ENCODE peak calls at places on chromosomes 12 and 14, in four cellular contexts. C is right cardiac atrium; Y is SK-N-SH; I is CD4-positive, CD25-positive, alpha-beta regulatory T cell. O is an unnamed sample.

GRCh38 chr14:49497725-49498348 is 88.3 kb downstream of the RPS29 start:
- DNase-seq in C (no peak), Y (peak; percentile 52), I (peak; percentile 48), O (no peak)

GRCh38 chr12:49413796-49414195 is 46.5 kb downstream of the SPATS2 start:
- DNase-seq in C (no peak), Y (no peak), I (no peak), O (no peak)

GRCh38 chr12:25767613-25768012 is 190.9 kb upstream of the RASSF8 start:
- DNase-seq in C (no peak), Y (no peak), I (no peak), O (no peak)

GRCh38 chr14:53180272-53181221 is 27.4 kb upstream of the DDHD1 start:
- DNase-seq in C (no peak), Y (no peak), I (peak; percentile 18), O (peak; percentile 88)

GRCh38 chr12:30796508-30796780 is 41.7 kb upstream of the CAPRIN2 start:
- DNase-seq in C (peak; percentile 61), Y (no peak), I (no peak), O (no peak)

GRCh38 chr12:10557766-10558165 is 52.1 kb downstream of the EIF2S3B start:
- DNase-seq in C (no peak), Y (no peak), I (no peak), O (peak; percentile 69)

GRCh38 chr12:127781336-127781735 is 485.6 kb upstream of the TMEM132C start:
- DNase-seq in C (no peak), Y (no peak), I (no peak), O (no peak)

GRCh38 chr14:22791302-22791701 is 23.9 kb downstream of the SLC7A7 start:
- DNase-seq in C (no peak), Y (no peak), I (no peak), O (no peak)

GRCh38 chr14:55126932-55127490 is 2.0 kb upstream of the LGALS3 start:
- DNase-seq in C (no peak), Y (no peak), I (no peak), O (no peak)

GRCh38 chr12:100675432-100675831 is 101.9 kb downstream of the GAS2L3 start:
- DNase-seq in C (peak; percentile 62), Y (peak; percentile 40), I (no peak), O (no peak)

GRCh38 chr12:70756118-70756517 is 118.9 kb upstream of the PTPRB start:
- DNase-seq in C (no peak), Y (no peak), I (no peak), O (no peak)

GRCh38 chr12:132478845-132479244 is 11.1 kb upstream of the FBRSL1 start:
- DNase-seq in C (no peak), Y (no peak), I (no peak), O (no peak)

GRCh38 chr14:34649344-34649743 is 19.4 kb upstream of the SNX6 start:
- DNase-seq in C (no peak), Y (no peak), I (no peak), O (no peak)

GRCh38 chr14:73058923-73059311 is 583 bp downstream of the RBM25 start:
- DNase-seq in C (no peak), Y (peak; percentile 62), I (no peak), O (peak; percentile 65)

GRCh38 chr14:92914087-92914656 is 8.8 kb upstream of the CHGA start:
- DNase-seq in C (peak; percentile 74), Y (no peak), I (peak; percentile 27), O (peak; percentile 93)

GRCh38 chr12:105330938-105331804 is 680 bp downstream of the C12orf75 start:
- DNase-seq in C (peak; percentile 55), Y (no peak), I (peak; percentile 28), O (peak; percentile 77)

GRCh38 chr12:105480162-105480561 is 149.7 kb downstream of the C12orf75 start:
- DNase-seq in C (no peak), Y (no peak), I (no peak), O (peak; percentile 62)

GRCh38 chr12:71438670-71439361 is 782 bp upstream of the LGR5 start:
- DNase-seq in C (no peak), Y (peak; percentile 46), I (no peak), O (peak; percentile 84)

GRCh38 chr12:6315704-6316597 is 5.5 kb downstream of the PLEKHG6 start:
- DNase-seq in C (peak; percentile 39), Y (no peak), I (no peak), O (peak; percentile 55)

GRCh38 chr12:120726961-120727360 is 1.3 kb downstream of the ACADS start:
- DNase-seq in C (peak; percentile 43), Y (no peak), I (no peak), O (no peak)

DNA sequence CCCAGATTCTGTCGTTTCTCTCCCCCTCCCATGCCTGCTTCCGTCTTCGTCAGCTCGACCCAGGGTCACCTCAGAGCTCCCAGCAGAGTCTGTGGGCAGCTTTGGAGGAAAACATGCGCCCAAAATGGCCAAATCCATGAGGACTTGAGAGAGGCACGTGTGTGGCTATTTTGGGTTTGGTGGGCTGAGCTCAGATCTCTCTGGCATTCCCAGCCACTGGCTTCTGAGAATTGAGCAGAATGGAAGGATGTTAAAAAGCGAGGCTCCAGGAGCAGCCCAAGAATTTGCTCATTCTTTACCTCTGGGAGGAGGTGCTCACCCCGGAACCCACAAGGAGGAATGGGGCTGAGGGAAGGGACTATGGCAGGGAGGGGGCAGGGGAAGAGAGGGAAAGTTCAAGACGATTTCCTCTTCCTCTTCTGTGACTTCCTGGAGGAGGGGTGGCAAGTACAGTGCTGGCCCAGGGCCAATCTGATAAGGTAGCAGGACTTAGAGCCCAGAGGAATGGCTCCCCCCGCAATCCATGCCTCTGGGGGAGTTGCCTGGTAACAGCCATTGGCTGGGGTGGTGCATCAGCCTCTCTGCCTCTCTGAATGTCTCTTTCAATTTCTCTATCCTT is 20.1 kb downstream of the TSPAN9 start:
- DNase-seq in C (peak; percentile 92), Y (peak; percentile 86), I (no peak), O (no peak)
- H3K4me3 ChIP-seq in C (no peak overlapping the region), Y (no peak overlapping the region), I (no peak overlapping the region), O (no peak overlapping the region)

GRCh38 chr12:87953257-87953860 is 75.8 kb downstream of the C12orf50 start:
- DNase-seq in C (no peak), Y (peak; percentile 57), I (no peak), O (peak; percentile 64)
- H3K4me3 ChIP-seq in C (no peak overlapping the region), Y (no peak overlapping the region), I (no peak overlapping the region), O (no peak overlapping the region)

GRCh38 chr14:95686935-95687334 is 709 bp downstream of the TCL1B start:
- DNase-seq in C (no peak), Y (no peak), I (no peak), O (peak; percentile 44)
- H3K4me3 ChIP-seq in C (no peak overlapping the region), Y (no peak overlapping the region), I (no peak overlapping the region), O (no peak overlapping the region)

GRCh38 chr12:75361408-75361807 is 26.9 kb downstream of the GLIPR1L1 start:
- DNase-seq in C (no peak), Y (no peak), I (no peak), O (no peak)
- H3K4me3 ChIP-seq in C (no peak overlapping the region), Y (no peak overlapping the region), I (no peak overlapping the region), O (no peak overlapping the region)

DNA sequence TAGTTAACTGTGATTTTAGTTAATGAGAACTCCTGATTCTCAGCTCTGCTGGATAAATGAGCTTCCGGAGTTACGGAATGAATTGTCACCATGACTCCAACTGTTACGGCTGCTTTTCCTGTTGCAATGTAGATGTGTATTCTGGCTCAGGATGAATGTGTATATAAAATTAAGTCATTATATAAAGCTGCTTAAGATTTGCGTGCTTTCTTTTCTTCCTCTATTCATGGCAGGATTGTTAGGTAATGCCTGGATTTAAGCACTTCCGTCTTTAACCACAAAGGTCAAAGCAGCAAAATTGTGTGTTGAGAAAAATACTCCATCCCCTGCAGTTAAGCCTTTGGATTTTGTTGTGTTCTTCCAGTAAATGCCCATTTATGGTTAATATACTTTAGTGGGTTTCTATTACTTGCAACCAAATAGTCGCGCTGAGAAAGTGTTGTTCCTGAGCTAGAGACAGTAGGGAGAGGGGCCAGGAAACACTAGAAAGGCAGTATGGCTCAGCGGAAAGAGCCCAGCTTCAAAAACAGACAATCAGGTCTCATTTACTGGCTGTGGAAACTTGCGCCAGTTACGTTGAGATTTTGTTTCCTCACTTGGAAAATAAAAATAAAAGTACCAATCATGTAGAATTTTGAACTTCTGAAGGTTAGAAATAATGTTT is 9.4 kb upstream of the CCDC175 start:
- DNase-seq in C (no peak), Y (no peak), I (no peak), O (no peak)
- H3K4me3 ChIP-seq in C (no peak overlapping the region), Y (no peak overlapping the region), I (peak overlapping the region; percentile 61), O (no peak overlapping the region)

GRCh38 chr14:74572829-74573360 is 39.1 kb downstream of the LTBP2 start:
- DNase-seq in C (no peak), Y (no peak), I (no peak), O (no peak)
- H3K4me3 ChIP-seq in C (no peak overlapping the region), Y (peak overlapping the region; percentile 35), I (no peak overlapping the region), O (no peak overlapping the region)